ENCODE peak calls at places on chromosomes 4 and X, in five cellular contexts. U is fibroblast of pulmonary artery, L is SW480, P is iPS-NIHi11, Z is hepatocyte. F is an unnamed sample.

GRCh38 chr4:37994569-37994968 is 34.4 kb downstream of the PTTG2 start:
- DNase-seq in U (no peak), L (no peak), P (no peak), Z (no peak), F (no peak)

GRCh38 chr4:140213736-140214135 is 59.8 kb upstream of the MAML3 start:
- DNase-seq in U (peak), L (no peak), P (no peak), Z (peak), F (peak)

GRCh38 chr4:25608644-25609043 is 47.0 kb upstream of the SLC34A2 start:
- DNase-seq in U (no peak), L (no peak), P (no peak), Z (no peak), F (no peak)

GRCh38 chrX:30643313-30643821 is 9.9 kb upstream of the GK start:
- DNase-seq in U (peak), L (no peak), P (no peak), Z (no peak), F (no peak)

GRCh38 chrX:103831803-103832544 is at the start of gene RAB9B:
- DNase-seq in U (no peak), L (peak), P (peak), Z (peak), F (peak)

GRCh38 chr4:10974371-10974770 is 289.8 kb upstream of the CLNK start:
- DNase-seq in U (no peak), L (no peak), P (no peak), Z (no peak), F (no peak)

GRCh38 chr4:93828332-93828829 is at the start of gene ATOH1:
- DNase-seq in U (no peak), L (peak), P (peak), Z (peak), F (peak)

GRCh38 chr4:6008766-6009385 is 9.4 kb downstream of the C4orf50 start:
- DNase-seq in U (no peak), L (no peak), P (no peak), Z (no peak), F (no peak)

GRCh38 chr4:102404551-102404969 is 59.3 kb upstream of the SLC39A8 start:
- DNase-seq in U (peak), L (no peak), P (no peak), Z (no peak), F (peak)

GRCh38 chr4:141307241-141307689 is 86.6 kb downstream of the ZNF330 start:
- DNase-seq in U (peak), L (peak), P (peak), Z (peak), F (peak)

GRCh38 chrX:43589735-43590515 is 66.2 kb upstream of the MAOA start:
- DNase-seq in U (peak), L (no peak), P (no peak), Z (peak), F (no peak)

GRCh38 chr4:15457401-15458201 is 12.1 kb upstream of the CC2D2A start:
- DNase-seq in U (peak), L (peak), P (peak), Z (peak), F (peak)

GRCh38 chr4:39662683-39663082 is 24.0 kb upstream of the SMIM14 start:
- DNase-seq in U (no peak), L (no peak), P (no peak), Z (no peak), F (no peak)

GRCh38 chrX:40809210-40809609 is 73.9 kb upstream of the MED14 start:
- DNase-seq in U (peak), L (no peak), P (no peak), Z (no peak), F (no peak)

GRCh38 chr4:85825937-85826678 is 351.2 kb downstream of the ARHGAP24 start:
- DNase-seq in U (peak), L (peak), P (peak), Z (peak), F (peak)

GRCh38 chr4:122152699-122153328 is 683 bp downstream of the BLTP1 start:
- DNase-seq in U (peak), L (peak), P (peak), Z (peak), F (peak)

GRCh38 chr4:137300776-137301175 is 231.5 kb downstream of the PCDH18 start:
- DNase-seq in U (no peak), L (no peak), P (no peak), Z (no peak), F (no peak)

GRCh38 chr4:139256349-139256748 is 23.7 kb downstream of the MGARP start:
- DNase-seq in U (no peak), L (no peak), P (no peak), Z (no peak), F (peak)

GRCh38 chr4:187633245-187633644 is 362.3 kb upstream of the ZFP42 start:
- DNase-seq in U (no peak), L (no peak), P (no peak), Z (no peak), F (peak)

GRCh38 chrX:53483838-53484420 is 49.8 kb upstream of the HSD17B10 start:
- DNase-seq in U (no peak), L (no peak), P (no peak), Z (no peak), F (no peak)

GRCh38 chrX:8783100-8784098 is 17.8 kb downstream of the FAM9A start:
- DNase-seq in U (peak), L (no peak), P (peak), Z (no peak), F (peak)

GRCh38 chrX:50799531-50799961 is 14.4 kb downstream of the SHROOM4 start:
- DNase-seq in U (peak), L (no peak), P (no peak), Z (peak), F (no peak)

GRCh38 chrX:87728024-87728423 is 210.4 kb downstream of the KLHL4 start:
- DNase-seq in U (no peak), L (peak), P (no peak), Z (no peak), F (no peak)

F was measured in mesendoderm.